ENCODE peak calls at places on chromosomes 13 and 19, in nine cellular contexts. One of them, this sample, is unnamed.
A peak's percentile ranks its signal among the peaks of the same experiment; 100 is the strongest.

GRCh38 chr19:16467581-16467980 is 4.2 kb downstream of the EPS15L1 start:
- DNase-seq in fibroblast of lung: no peak
- DNase-seq in left lung: no peak
- DNase-seq in hepatocyte: no peak
- DNase-seq in choroid plexus epithelial cell: no peak
- DNase-seq in astrocyte: no peak
- DNase-seq in epithelial cell of proximal tubule: no peak
- DNase-seq in AG10803: no peak
- DNase-seq in epithelial cell of esophagus: no peak
- DNase-seq in this sample: no peak

GRCh38 chr13:108227651-108228272 is 9.6 kb downstream of the ABHD13 start:
- DNase-seq in fibroblast of lung: peak; percentile 57
- DNase-seq in left lung: no peak
- DNase-seq in hepatocyte: peak; percentile 35
- DNase-seq in choroid plexus epithelial cell: peak; percentile 69
- DNase-seq in astrocyte: no peak
- DNase-seq in epithelial cell of proximal tubule: no peak
- DNase-seq in AG10803: peak; percentile 40
- DNase-seq in epithelial cell of esophagus: peak; percentile 47
- DNase-seq in this sample: peak; percentile 52

GRCh38 chr19:57830071-57830602 is at the start of gene ZNF587B:
- DNase-seq in fibroblast of lung: peak; percentile 84
- DNase-seq in left lung: no peak
- DNase-seq in hepatocyte: peak; percentile 90
- DNase-seq in choroid plexus epithelial cell: peak; percentile 84
- DNase-seq in astrocyte: peak; percentile 44
- DNase-seq in epithelial cell of proximal tubule: no peak
- DNase-seq in AG10803: no peak
- DNase-seq in epithelial cell of esophagus: peak; percentile 85
- DNase-seq in this sample: peak; percentile 73

GRCh38 chr19:17020380-17020779 is 6.2 kb downstream of the CPAMD8 start:
- DNase-seq in fibroblast of lung: no peak
- DNase-seq in left lung: no peak
- DNase-seq in hepatocyte: no peak
- DNase-seq in choroid plexus epithelial cell: no peak
- DNase-seq in astrocyte: no peak
- DNase-seq in epithelial cell of proximal tubule: no peak
- DNase-seq in AG10803: no peak
- DNase-seq in epithelial cell of esophagus: no peak
- DNase-seq in this sample: no peak

GRCh38 chr19:36196249-36196648 is 18.2 kb downstream of the ZNF565 start:
- DNase-seq in fibroblast of lung: no peak
- DNase-seq in left lung: no peak
- DNase-seq in hepatocyte: no peak
- DNase-seq in choroid plexus epithelial cell: no peak
- DNase-seq in astrocyte: peak; percentile 16
- DNase-seq in epithelial cell of proximal tubule: no peak
- DNase-seq in AG10803: no peak
- DNase-seq in epithelial cell of esophagus: no peak
- DNase-seq in this sample: no peak

GRCh38 chr19:2079076-2079864 is 16.9 kb downstream of the MOB3A start:
- DNase-seq in fibroblast of lung: no peak
- DNase-seq in left lung: no peak
- DNase-seq in hepatocyte: no peak
- DNase-seq in choroid plexus epithelial cell: no peak
- DNase-seq in astrocyte: no peak
- DNase-seq in epithelial cell of proximal tubule: no peak
- DNase-seq in AG10803: no peak
- DNase-seq in epithelial cell of esophagus: no peak
- DNase-seq in this sample: no peak

GRCh38 chr19:17522988-17523872 is 11.8 kb downstream of the PGLS start:
- DNase-seq in fibroblast of lung: no peak
- DNase-seq in left lung: peak; percentile 86
- DNase-seq in hepatocyte: no peak
- DNase-seq in choroid plexus epithelial cell: peak; percentile 36
- DNase-seq in astrocyte: no peak
- DNase-seq in epithelial cell of proximal tubule: no peak
- DNase-seq in AG10803: no peak
- DNase-seq in epithelial cell of esophagus: no peak
- DNase-seq in this sample: no peak

GRCh38 chr19:11534538-11534937 is 4.1 kb upstream of the CNN1 start:
- DNase-seq in fibroblast of lung: no peak
- DNase-seq in left lung: no peak
- DNase-seq in hepatocyte: no peak
- DNase-seq in choroid plexus epithelial cell: no peak
- DNase-seq in astrocyte: no peak
- DNase-seq in epithelial cell of proximal tubule: no peak
- DNase-seq in AG10803: no peak
- DNase-seq in epithelial cell of esophagus: no peak
- DNase-seq in this sample: no peak

GRCh38 chr13:51785592-51786424 is 18.2 kb downstream of the DHRS12 start:
- DNase-seq in fibroblast of lung: peak; percentile 64
- DNase-seq in left lung: no peak
- DNase-seq in hepatocyte: peak; percentile 61
- DNase-seq in choroid plexus epithelial cell: peak; percentile 41
- DNase-seq in astrocyte: peak; percentile 34
- DNase-seq in epithelial cell of proximal tubule: no peak
- DNase-seq in AG10803: peak; percentile 54
- DNase-seq in epithelial cell of esophagus: no peak
- DNase-seq in this sample: peak; percentile 76

GRCh38 chr19:47445937-47446402 is 25.7 kb downstream of the SLC8A2 start:
- DNase-seq in fibroblast of lung: no peak
- DNase-seq in left lung: peak; percentile 47
- DNase-seq in hepatocyte: peak; percentile 70
- DNase-seq in choroid plexus epithelial cell: no peak
- DNase-seq in astrocyte: no peak
- DNase-seq in epithelial cell of proximal tubule: no peak
- DNase-seq in AG10803: peak; percentile 14
- DNase-seq in epithelial cell of esophagus: peak; percentile 22
- DNase-seq in this sample: peak; percentile 30

GRCh38 chr19:57671124-57671895 is 2.6 kb downstream of the ZSCAN4 start:
- DNase-seq in fibroblast of lung: no peak
- DNase-seq in left lung: no peak
- DNase-seq in hepatocyte: no peak
- DNase-seq in choroid plexus epithelial cell: no peak
- DNase-seq in astrocyte: no peak
- DNase-seq in epithelial cell of proximal tubule: no peak
- DNase-seq in AG10803: peak; percentile 35
- DNase-seq in epithelial cell of esophagus: no peak
- DNase-seq in this sample: peak; percentile 41

GRCh38 chr13:48801255-48801654 is 147.5 kb downstream of the CYSLTR2 start:
- DNase-seq in fibroblast of lung: peak; percentile 72
- DNase-seq in left lung: no peak
- DNase-seq in hepatocyte: no peak
- DNase-seq in choroid plexus epithelial cell: no peak
- DNase-seq in astrocyte: peak; percentile 42
- DNase-seq in epithelial cell of proximal tubule: no peak
- DNase-seq in AG10803: peak; percentile 90
- DNase-seq in epithelial cell of esophagus: no peak
- DNase-seq in this sample: peak; percentile 85

GRCh38 chr19:6279931-6280591 is at the start of gene MLLT1:
- DNase-seq in fibroblast of lung: peak; percentile 97
- DNase-seq in left lung: peak; percentile 97
- DNase-seq in hepatocyte: peak; percentile 98
- DNase-seq in choroid plexus epithelial cell: peak; percentile 98
- DNase-seq in astrocyte: peak; percentile 92
- DNase-seq in epithelial cell of proximal tubule: no peak
- DNase-seq in AG10803: peak; percentile 99
- DNase-seq in epithelial cell of esophagus: peak; percentile 98
- DNase-seq in this sample: peak; percentile 97

GRCh38 chr13:74710006-74710405 is 575.8 kb upstream of the KLF12 start:
- DNase-seq in fibroblast of lung: peak; percentile 28
- DNase-seq in left lung: no peak
- DNase-seq in hepatocyte: no peak
- DNase-seq in choroid plexus epithelial cell: peak; percentile 59
- DNase-seq in astrocyte: peak; percentile 22
- DNase-seq in epithelial cell of proximal tubule: no peak
- DNase-seq in AG10803: peak; percentile 83
- DNase-seq in epithelial cell of esophagus: peak; percentile 58
- DNase-seq in this sample: peak; percentile 42

GRCh38 chr13:87094646-87095045 is 576.5 kb upstream of the SLITRK5 start:
- DNase-seq in fibroblast of lung: peak; percentile 50
- DNase-seq in left lung: no peak
- DNase-seq in hepatocyte: no peak
- DNase-seq in choroid plexus epithelial cell: peak; percentile 59
- DNase-seq in astrocyte: no peak
- DNase-seq in epithelial cell of proximal tubule: no peak
- DNase-seq in AG10803: peak; percentile 10
- DNase-seq in epithelial cell of esophagus: peak; percentile 33
- DNase-seq in this sample: no peak

DNA sequence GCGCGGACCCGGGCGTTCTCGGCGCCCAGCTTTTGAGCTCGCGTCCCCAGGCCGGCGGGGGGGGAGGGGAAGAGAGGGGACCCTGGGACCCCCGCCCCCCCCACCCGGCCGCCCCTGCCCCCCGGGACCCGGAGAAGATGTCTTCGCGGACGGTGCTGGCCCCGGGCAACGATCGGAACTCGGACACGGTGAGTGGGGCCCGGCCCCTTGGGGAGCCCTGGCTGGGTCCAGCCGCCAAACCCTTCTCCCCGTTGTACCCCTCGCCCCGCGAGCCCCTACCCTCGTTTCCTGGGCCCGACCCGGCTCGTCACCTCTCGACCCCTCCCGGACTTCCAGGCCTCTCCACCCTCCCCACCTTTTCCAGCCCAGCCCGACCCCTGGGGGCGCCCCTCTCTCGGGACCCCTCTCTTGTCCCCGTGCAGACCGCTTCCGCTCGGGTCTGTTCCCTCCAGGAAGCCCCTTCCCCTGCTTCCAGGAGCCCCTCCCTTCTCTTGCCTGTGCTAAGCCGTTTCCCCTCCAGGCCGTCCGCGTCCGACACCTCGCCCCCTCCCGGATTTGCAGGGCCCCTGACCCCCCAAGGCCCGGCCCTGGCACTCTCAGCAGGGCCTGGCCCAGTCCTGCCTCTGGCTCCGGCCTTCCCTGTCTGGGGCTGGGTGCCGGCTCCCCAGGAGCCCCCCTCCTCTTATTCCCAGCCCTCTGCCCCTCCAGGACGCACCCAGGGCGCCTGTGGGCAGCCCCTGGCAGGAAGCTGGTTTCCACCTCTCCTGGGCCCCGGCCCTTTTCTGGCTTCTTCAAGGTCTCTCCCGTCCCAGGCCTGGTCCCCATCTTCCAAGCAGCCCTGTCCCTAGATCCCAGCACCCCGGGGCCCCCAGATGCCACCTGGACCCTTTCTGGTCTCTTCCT is 632 bp downstream of the MARK4 start:
- DNase-seq in fibroblast of lung: peak; percentile 11
- DNase-seq in left lung: no peak
- DNase-seq in hepatocyte: peak; percentile 47
- DNase-seq in choroid plexus epithelial cell: no peak
- DNase-seq in astrocyte: no peak
- DNase-seq in epithelial cell of proximal tubule: no peak
- DNase-seq in AG10803: peak; percentile 21
- DNase-seq in epithelial cell of esophagus: peak; percentile 7
- DNase-seq in this sample: peak; percentile 16
- TF ChIP-seq CTCF in fibroblast of lung: no peak
- TF ChIP-seq CTCF in left lung: no peak
- TF ChIP-seq CTCF in hepatocyte: no peak
- TF ChIP-seq CTCF in choroid plexus epithelial cell: no peak
- TF ChIP-seq CTCF in astrocyte: no peak
- TF ChIP-seq CTCF in epithelial cell of proximal tubule: no peak
- TF ChIP-seq CTCF in AG10803: no peak
- TF ChIP-seq CTCF in epithelial cell of esophagus: no peak
- TF ChIP-seq CTCF in this sample: peak; percentile 5

GRCh38 chr19:49801966-49802661 is 11.0 kb downstream of the FUZ start:
- DNase-seq in fibroblast of lung: peak; percentile 89
- DNase-seq in left lung: peak; percentile 74
- DNase-seq in hepatocyte: peak; percentile 87
- DNase-seq in choroid plexus epithelial cell: peak; percentile 93
- DNase-seq in astrocyte: peak; percentile 73
- DNase-seq in epithelial cell of proximal tubule: no peak
- DNase-seq in AG10803: peak; percentile 84
- DNase-seq in epithelial cell of esophagus: peak; percentile 66
- DNase-seq in this sample: peak; percentile 87
- H3K4me3 ChIP-seq in fibroblast of lung: peak overlapping the region; percentile 36
- H3K4me3 ChIP-seq in left lung: peak overlapping the region; percentile 1
- H3K4me3 ChIP-seq in hepatocyte: no peak overlapping the region
- H3K4me3 ChIP-seq in choroid plexus epithelial cell: peak overlapping the region; percentile 72
- H3K4me3 ChIP-seq in astrocyte: no peak overlapping the region
- H3K4me3 ChIP-seq in epithelial cell of proximal tubule: peak overlapping the region; percentile 14
- H3K4me3 ChIP-seq in AG10803: peak overlapping the region; percentile 45
- H3K4me3 ChIP-seq in epithelial cell of esophagus: peak overlapping the region; percentile 10
- H3K4me3 ChIP-seq in this sample: peak overlapping the region; percentile 51

GRCh38 chr13:69856331-69856730 is 251.3 kb upstream of the ATXN8OS start:
- DNase-seq in fibroblast of lung: no peak
- DNase-seq in left lung: no peak
- DNase-seq in hepatocyte: peak; percentile 46
- DNase-seq in choroid plexus epithelial cell: peak; percentile 3
- DNase-seq in astrocyte: peak; percentile 0
- DNase-seq in epithelial cell of proximal tubule: peak; percentile 72
- DNase-seq in AG10803: no peak
- DNase-seq in epithelial cell of esophagus: peak; percentile 2
- DNase-seq in this sample: no peak

DNA sequence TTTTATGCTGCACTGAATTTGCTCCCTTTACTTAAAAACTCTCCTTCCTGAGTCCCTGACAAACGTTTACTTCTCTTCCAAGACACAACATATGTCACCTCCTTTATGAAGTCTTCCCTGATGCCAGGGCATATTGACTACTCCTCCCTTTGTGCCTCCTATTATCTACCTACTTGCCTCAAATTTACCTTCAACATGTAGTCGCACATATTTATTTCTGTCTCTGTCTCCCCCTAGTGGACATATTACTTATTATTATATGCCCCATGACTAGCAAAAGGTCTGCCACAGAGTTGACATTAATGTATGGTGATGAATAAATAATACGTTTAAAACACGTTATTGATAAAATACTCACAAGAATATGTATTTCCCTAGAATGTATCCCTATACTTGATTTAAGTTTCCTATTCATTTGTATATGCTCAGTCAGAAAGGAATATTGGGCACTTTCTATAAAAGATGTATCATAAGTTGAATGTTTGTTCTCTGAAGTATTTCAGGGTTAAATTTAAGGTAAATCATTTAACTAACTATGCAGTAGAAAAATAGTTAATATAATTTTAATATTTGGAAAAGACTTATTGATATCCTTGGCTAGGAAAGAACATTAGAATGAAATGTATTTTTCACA is 250.3 kb upstream of the ATXN8OS start:
- DNase-seq in fibroblast of lung: peak; percentile 49
- DNase-seq in left lung: no peak
- DNase-seq in hepatocyte: peak; percentile 83
- DNase-seq in choroid plexus epithelial cell: peak; percentile 60
- DNase-seq in astrocyte: peak; percentile 7
- DNase-seq in epithelial cell of proximal tubule: peak; percentile 32
- DNase-seq in AG10803: peak; percentile 9
- DNase-seq in epithelial cell of esophagus: peak; percentile 70
- DNase-seq in this sample: peak; percentile 20
- TF ChIP-seq CTCF in fibroblast of lung: peak; percentile 6
- TF ChIP-seq CTCF in left lung: peak; percentile 58
- TF ChIP-seq CTCF in hepatocyte: peak; percentile 68
- TF ChIP-seq CTCF in choroid plexus epithelial cell: peak; percentile 55
- TF ChIP-seq CTCF in astrocyte: peak; percentile 66
- TF ChIP-seq CTCF in epithelial cell of proximal tubule: peak; percentile 73
- TF ChIP-seq CTCF in AG10803: peak; percentile 49
- TF ChIP-seq CTCF in epithelial cell of esophagus: peak; percentile 51
- TF ChIP-seq CTCF in this sample: peak; percentile 53

DNA sequence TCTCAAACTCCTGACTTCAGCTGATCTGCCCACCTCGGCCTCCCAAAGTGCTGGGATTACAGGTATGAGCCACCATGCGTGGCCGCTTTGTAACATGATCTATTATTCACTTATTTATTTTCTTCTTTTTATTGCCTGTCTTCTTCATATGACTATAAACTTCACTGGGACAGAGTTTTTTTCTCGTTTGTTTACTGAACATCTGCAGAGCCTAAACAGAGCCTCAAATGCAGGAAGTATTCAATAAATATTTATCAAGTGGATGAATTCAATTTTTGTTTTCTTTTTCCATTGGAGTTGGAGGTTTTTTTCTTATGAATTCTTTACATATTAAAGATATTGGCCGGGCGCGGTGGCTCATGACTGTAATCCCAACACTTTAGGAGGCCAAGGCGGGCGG is 54.7 kb downstream of the SKA3 start:
- DNase-seq in fibroblast of lung: no peak
- DNase-seq in left lung: no peak
- DNase-seq in hepatocyte: no peak
- DNase-seq in choroid plexus epithelial cell: no peak
- DNase-seq in astrocyte: no peak
- DNase-seq in epithelial cell of proximal tubule: no peak
- DNase-seq in AG10803: no peak
- DNase-seq in epithelial cell of esophagus: no peak
- DNase-seq in this sample: peak; percentile 64
- H3K4me3 ChIP-seq in fibroblast of lung: no peak overlapping the region
- H3K4me3 ChIP-seq in left lung: no peak overlapping the region
- H3K4me3 ChIP-seq in hepatocyte: no peak overlapping the region
- H3K4me3 ChIP-seq in choroid plexus epithelial cell: no peak overlapping the region
- H3K4me3 ChIP-seq in astrocyte: no peak overlapping the region
- H3K4me3 ChIP-seq in epithelial cell of proximal tubule: no peak overlapping the region
- H3K4me3 ChIP-seq in AG10803: no peak overlapping the region
- H3K4me3 ChIP-seq in epithelial cell of esophagus: no peak overlapping the region
- H3K4me3 ChIP-seq in this sample: no peak overlapping the region